ENCODE peak calls at places on chromosomes 6 and 20, in six cellular contexts. One of them, this sample, is unnamed.

GRCh38 chr6:36432151-36432633 is 10.5 kb downstream of the PXT1 start:
- DNase-seq in PC-3: peak; percentile 53
- DNase-seq in GM23248: peak; percentile 54
- DNase-seq in HCT116: no peak
- DNase-seq in SK-N-SH: no peak
- DNase-seq in neural progenitor cell: no peak
- DNase-seq in this sample: no peak

GRCh38 chr6:157304840-157305675 is 18.3 kb downstream of the TMEM242 start:
- DNase-seq in PC-3: no peak
- DNase-seq in neural progenitor cell: no peak
- DNase-seq in GM23248: peak; percentile 37
- DNase-seq in SK-N-SH: no peak
- DNase-seq in HCT116: no peak
- DNase-seq in this sample: no peak

GRCh38 chr6:110853754-110854477 is 20.7 kb upstream of the AMD1 start:
- DNase-seq in PC-3: no peak
- DNase-seq in GM23248: no peak
- DNase-seq in SK-N-SH: no peak
- DNase-seq in HCT116: no peak
- DNase-seq in neural progenitor cell: no peak
- DNase-seq in this sample: no peak

GRCh38 chr6:106745824-106746610 is 116.6 kb downstream of the QRSL1 start:
- DNase-seq in GM23248: no peak
- DNase-seq in SK-N-SH: no peak
- DNase-seq in HCT116: no peak
- DNase-seq in neural progenitor cell: no peak
- DNase-seq in PC-3: peak; percentile 86
- DNase-seq in this sample: no peak

GRCh38 chr6:56278186-56278585 is 30.8 kb upstream of the COL21A1 start:
- DNase-seq in neural progenitor cell: peak; percentile 81
- DNase-seq in HCT116: no peak
- DNase-seq in SK-N-SH: no peak
- DNase-seq in PC-3: peak; percentile 29
- DNase-seq in GM23248: no peak
- DNase-seq in this sample: no peak

GRCh38 chr20:1357921-1358671 is 29.2 kb upstream of the SDCBP2 start:
- DNase-seq in SK-N-SH: no peak
- DNase-seq in neural progenitor cell: no peak
- DNase-seq in GM23248: no peak
- DNase-seq in PC-3: peak; percentile 64
- DNase-seq in HCT116: no peak
- DNase-seq in this sample: no peak

GRCh38 chr6:36757206-36757605 is 59.6 kb downstream of the RAB44 start:
- DNase-seq in neural progenitor cell: no peak
- DNase-seq in SK-N-SH: no peak
- DNase-seq in PC-3: no peak
- DNase-seq in HCT116: no peak
- DNase-seq in GM23248: no peak
- DNase-seq in this sample: peak; percentile 79

GRCh38 chr6:2739335-2739734 is 11.4 kb downstream of the MYLK4 start:
- DNase-seq in neural progenitor cell: no peak
- DNase-seq in GM23248: peak; percentile 56
- DNase-seq in HCT116: no peak
- DNase-seq in SK-N-SH: no peak
- DNase-seq in PC-3: peak; percentile 63
- DNase-seq in this sample: no peak

GRCh38 chr6:37516076-37516919 is 16.6 kb upstream of the CCDC167 start:
- DNase-seq in SK-N-SH: peak; percentile 79
- DNase-seq in HCT116: no peak
- DNase-seq in GM23248: no peak
- DNase-seq in neural progenitor cell: peak; percentile 83
- DNase-seq in PC-3: peak; percentile 82
- DNase-seq in this sample: peak; percentile 30

GRCh38 chr6:41756354-41756753 is 9.2 kb upstream of the PGC start:
- DNase-seq in neural progenitor cell: no peak
- DNase-seq in PC-3: no peak
- DNase-seq in HCT116: no peak
- DNase-seq in GM23248: no peak
- DNase-seq in SK-N-SH: no peak
- DNase-seq in this sample: no peak

GRCh38 chr6:106145741-106146227 is 59.6 kb downstream of the PRDM1 start:
- DNase-seq in GM23248: peak; percentile 35
- DNase-seq in SK-N-SH: no peak
- DNase-seq in HCT116: no peak
- DNase-seq in PC-3: peak; percentile 65
- DNase-seq in neural progenitor cell: peak; percentile 27
- DNase-seq in this sample: peak; percentile 87

GRCh38 chr20:4088766-4089165 is 73.4 kb upstream of the RNF24 start:
- DNase-seq in HCT116: no peak
- DNase-seq in GM23248: no peak
- DNase-seq in PC-3: no peak
- DNase-seq in SK-N-SH: no peak
- DNase-seq in neural progenitor cell: no peak
- DNase-seq in this sample: no peak

GRCh38 chr6:13526718-13527668 is 39.6 kb upstream of the GFOD1 start:
- DNase-seq in SK-N-SH: peak; percentile 72
- DNase-seq in PC-3: no peak
- DNase-seq in neural progenitor cell: no peak
- DNase-seq in GM23248: peak; percentile 16
- DNase-seq in HCT116: no peak
- DNase-seq in this sample: peak; percentile 92

GRCh38 chr6:95094751-95095150 is 482.6 kb upstream of the MANEA start:
- DNase-seq in HCT116: peak; percentile 46
- DNase-seq in GM23248: peak; percentile 74
- DNase-seq in neural progenitor cell: no peak
- DNase-seq in PC-3: peak; percentile 64
- DNase-seq in SK-N-SH: no peak
- DNase-seq in this sample: no peak

GRCh38 chr6:169851641-169852503 is 100.5 kb downstream of the ERMARD start:
- DNase-seq in HCT116: no peak
- DNase-seq in GM23248: no peak
- DNase-seq in PC-3: peak; percentile 73
- DNase-seq in neural progenitor cell: peak; percentile 53
- DNase-seq in SK-N-SH: no peak
- DNase-seq in this sample: no peak

GRCh38 chr20:62010551-62011402 is 54.9 kb downstream of the TAF4 start:
- DNase-seq in neural progenitor cell: peak; percentile 80
- DNase-seq in PC-3: peak; percentile 60
- DNase-seq in SK-N-SH: peak; percentile 93
- DNase-seq in HCT116: peak; percentile 10
- DNase-seq in GM23248: peak; percentile 76
- DNase-seq in this sample: peak; percentile 25

GRCh38 chr20:12594410-12595130 is 414.2 kb upstream of the SPTLC3 start:
- DNase-seq in neural progenitor cell: no peak
- DNase-seq in PC-3: peak; percentile 4
- DNase-seq in SK-N-SH: peak; percentile 7
- DNase-seq in GM23248: no peak
- DNase-seq in HCT116: no peak
- DNase-seq in this sample: no peak
- TF ChIP-seq EZH2phosphoT487 in neural progenitor cell: no peak
- TF ChIP-seq EZH2phosphoT487 in PC-3: no peak
- TF ChIP-seq EZH2phosphoT487 in SK-N-SH: no peak
- TF ChIP-seq EZH2phosphoT487 in GM23248: no peak
- TF ChIP-seq EZH2phosphoT487 in HCT116: no peak
- TF ChIP-seq EZH2phosphoT487 in this sample: no peak

DNA sequence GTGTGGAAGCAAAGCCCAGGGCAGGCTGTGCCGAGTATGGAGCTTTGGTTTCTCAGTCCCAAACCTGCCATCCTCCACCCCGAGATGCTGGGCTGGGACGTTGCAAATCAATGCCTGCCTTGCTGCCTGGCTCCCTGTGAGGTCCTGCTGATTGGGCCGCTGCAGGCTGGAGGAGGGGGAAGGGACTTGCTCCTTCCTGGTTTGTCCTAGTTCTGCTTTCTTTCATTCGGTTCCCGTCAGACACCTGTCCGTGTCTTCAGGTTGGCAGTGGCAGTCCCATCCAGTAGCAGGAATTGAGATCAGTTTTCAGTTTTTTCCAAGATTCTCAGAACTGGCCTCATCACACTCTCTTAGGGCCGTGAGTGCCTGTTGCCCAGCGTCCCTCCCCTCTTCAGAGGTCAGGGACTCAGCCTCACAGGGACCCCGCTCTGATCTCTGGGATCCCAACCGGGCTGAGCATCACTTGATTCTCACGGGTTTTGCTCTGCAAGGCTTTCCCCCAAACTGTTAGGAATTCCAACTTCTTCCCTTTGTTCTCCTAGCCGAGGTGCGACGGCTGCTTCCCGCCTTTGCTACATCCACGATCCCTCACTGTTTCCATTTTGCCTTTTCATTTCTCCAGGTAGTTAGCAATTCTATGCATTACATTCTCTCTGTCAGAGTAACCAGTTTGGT is 24.2 kb upstream of the TAGAP start:
- DNase-seq in HCT116: no peak
- DNase-seq in neural progenitor cell: peak; percentile 12
- DNase-seq in SK-N-SH: no peak
- DNase-seq in PC-3: no peak
- DNase-seq in GM23248: no peak
- DNase-seq in this sample: no peak
- H3K4me3 ChIP-seq in HCT116: no peak overlapping the region
- H3K4me3 ChIP-seq in neural progenitor cell: no peak overlapping the region
- H3K4me3 ChIP-seq in SK-N-SH: no peak overlapping the region
- H3K4me3 ChIP-seq in PC-3: no peak overlapping the region
- H3K4me3 ChIP-seq in GM23248: no peak overlapping the region
- H3K4me3 ChIP-seq in this sample: no peak overlapping the region

DNA sequence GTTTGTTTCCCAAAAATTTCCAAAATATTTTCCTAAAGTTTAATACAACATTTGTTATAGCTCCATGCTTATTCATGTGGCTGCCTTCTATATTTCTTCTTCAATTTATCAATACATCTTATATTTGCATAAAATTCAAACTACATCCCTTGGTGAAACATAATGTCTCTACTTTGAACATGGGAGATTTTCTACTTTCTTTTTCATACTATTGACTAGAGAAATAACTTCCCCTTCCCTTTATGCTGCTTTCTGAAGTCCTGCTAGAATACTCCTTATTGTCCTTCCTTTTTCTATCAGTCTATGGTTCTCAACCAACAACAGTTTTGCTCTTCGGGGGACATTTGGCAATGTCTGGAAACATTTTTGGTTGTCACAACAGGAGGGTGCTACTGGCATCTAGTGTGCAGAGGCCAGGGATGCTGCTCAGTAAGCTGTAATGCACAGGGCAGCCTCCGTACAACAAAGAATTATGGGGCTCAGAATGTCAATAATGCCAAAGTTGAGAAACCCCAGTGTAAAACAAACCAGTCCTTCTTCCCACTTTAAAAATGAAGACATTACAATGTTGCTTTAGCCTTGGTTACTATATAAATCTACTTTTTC is 29.9 kb downstream of the MKKS start:
- DNase-seq in PC-3: no peak
- DNase-seq in HCT116: no peak
- DNase-seq in GM23248: no peak
- DNase-seq in neural progenitor cell: no peak
- DNase-seq in SK-N-SH: no peak
- DNase-seq in this sample: no peak
- H3K9ac ChIP-seq in PC-3: no peak overlapping the region
- H3K9ac ChIP-seq in HCT116: no peak overlapping the region
- H3K9ac ChIP-seq in GM23248: no peak overlapping the region
- H3K9ac ChIP-seq in neural progenitor cell: no peak overlapping the region
- H3K9ac ChIP-seq in SK-N-SH: no peak overlapping the region
- H3K9ac ChIP-seq in this sample: no peak overlapping the region

GRCh38 chr20:58909585-58909984 is 57.1 kb downstream of the GNAS start:
- DNase-seq in PC-3: no peak
- DNase-seq in HCT116: no peak
- DNase-seq in SK-N-SH: no peak
- DNase-seq in neural progenitor cell: no peak
- DNase-seq in GM23248: no peak
- DNase-seq in this sample: no peak

GRCh38 chr20:58908216-58908615 is 55.7 kb downstream of the GNAS start:
- DNase-seq in SK-N-SH: no peak
- DNase-seq in HCT116: no peak
- DNase-seq in GM23248: no peak
- DNase-seq in PC-3: no peak
- DNase-seq in neural progenitor cell: no peak
- DNase-seq in this sample: peak; percentile 50

GRCh38 chr20:58910473-58910872 is 58.0 kb downstream of the GNAS start:
- DNase-seq in HCT116: no peak
- DNase-seq in SK-N-SH: no peak
- DNase-seq in GM23248: no peak
- DNase-seq in PC-3: no peak
- DNase-seq in neural progenitor cell: no peak
- DNase-seq in this sample: no peak

GRCh38 chr20:58907481-58908137 is 55.1 kb downstream of the GNAS start:
- DNase-seq in HCT116: no peak
- DNase-seq in GM23248: peak; percentile 100
- DNase-seq in neural progenitor cell: no peak
- DNase-seq in SK-N-SH: peak; percentile 64
- DNase-seq in PC-3: peak; percentile 29
- DNase-seq in this sample: peak; percentile 99

GRCh38 chr20:58908941-58909340 is 56.4 kb downstream of the GNAS start:
- DNase-seq in PC-3: no peak
- DNase-seq in neural progenitor cell: no peak
- DNase-seq in GM23248: no peak
- DNase-seq in SK-N-SH: no peak
- DNase-seq in HCT116: no peak
- DNase-seq in this sample: no peak
- TF ChIP-seq EZH2phosphoT487 in PC-3: no peak
- TF ChIP-seq EZH2phosphoT487 in neural progenitor cell: no peak
- TF ChIP-seq EZH2phosphoT487 in GM23248: no peak
- TF ChIP-seq EZH2phosphoT487 in SK-N-SH: no peak
- TF ChIP-seq EZH2phosphoT487 in HCT116: no peak
- TF ChIP-seq EZH2phosphoT487 in this sample: no peak

DNA sequence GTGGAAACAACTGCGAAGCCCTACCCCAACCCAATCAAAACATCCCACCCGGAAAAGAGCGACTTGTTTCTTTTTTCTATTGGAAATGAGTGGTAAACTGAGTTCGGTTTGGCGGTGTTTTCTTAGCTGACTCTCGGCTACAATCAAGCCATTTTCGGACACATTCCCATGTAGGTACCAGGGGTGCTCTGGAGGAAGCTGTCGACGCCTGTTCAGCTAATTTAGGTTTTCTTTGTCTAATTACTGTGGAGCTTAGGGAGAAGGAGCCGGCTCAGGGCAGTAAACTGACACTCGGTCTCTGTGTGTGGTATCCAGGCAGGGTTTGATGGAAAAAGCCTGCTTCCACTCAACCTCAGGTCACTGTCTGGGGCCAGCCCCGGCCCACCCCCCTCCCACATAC is 1.7 kb upstream of the FOXF2 start:
- DNase-seq in neural progenitor cell: peak; percentile 72
- DNase-seq in HCT116: no peak
- DNase-seq in GM23248: no peak
- DNase-seq in PC-3: no peak
- DNase-seq in SK-N-SH: no peak
- DNase-seq in this sample: no peak
- H3K4me3 ChIP-seq in neural progenitor cell: no peak overlapping the region
- H3K4me3 ChIP-seq in HCT116: no peak overlapping the region
- H3K4me3 ChIP-seq in GM23248: no peak overlapping the region
- H3K4me3 ChIP-seq in PC-3: no peak overlapping the region
- H3K4me3 ChIP-seq in SK-N-SH: no peak overlapping the region
- H3K4me3 ChIP-seq in this sample: no peak overlapping the region